ENCODE peak calls at places on chromosomes 6 and 20, in ten cellular contexts. N, A, L, W, O, D, C, F, B and X are unnamed samples. For H3K4me1, the result is how much of the 10 kb centered on the place peaks cover.

GRCh38 chr6:19032486-19033295 is 645.5 kb downstream of the RNF144B start:
- DNase-seq in N (no peak), O (no peak), A (no peak), W (no peak), B (no peak), F (peak), D (no peak), C (no peak), L (no peak), X (no peak)

GRCh38 chr6:129342243-129342642 is 367.7 kb downstream of the ARHGAP18 start:
- DNase-seq in F (no peak), W (no peak), C (no peak), N (no peak), O (no peak), B (peak), D (no peak), A (no peak), L (no peak), X (no peak)

GRCh38 chr6:70884074-70884983 is 72.5 kb downstream of the B3GAT2 start:
- DNase-seq in C (peak), F (peak), W (peak), N (peak), L (peak), A (peak), B (peak), O (peak), D (peak), X (peak)

GRCh38 chr6:133512410-133513016 is 271.4 kb downstream of the EYA4 start:
- DNase-seq in A (peak), O (peak), L (no peak), N (peak), W (peak), B (peak), D (peak), F (peak), C (peak), X (peak)

GRCh38 chr20:11266571-11266970 is 592.8 kb upstream of the JAG1 start:
- DNase-seq in D (no peak), C (no peak), L (no peak), F (no peak), B (no peak), N (no peak), A (no peak), W (no peak), O (no peak), X (no peak)

GRCh38 chr6:132007474-132008190 is 56.5 kb upstream of the CCN2 start:
- DNase-seq in W (no peak), N (no peak), A (no peak), C (no peak), O (no peak), B (peak), L (no peak), D (no peak), F (no peak), X (no peak)

GRCh38 chr6:145875496-145876244 is 61.1 kb upstream of the FBXO30 start:
- DNase-seq in C (no peak), L (no peak), N (no peak), D (no peak), B (peak), F (no peak), W (no peak), O (no peak), A (no peak), X (no peak)

GRCh38 chr6:34148864-34149810 is 3.2 kb upstream of the GRM4 start:
- DNase-seq in W (no peak), D (no peak), O (no peak), B (no peak), N (no peak), A (no peak), C (no peak), F (no peak), L (no peak), X (no peak)

GRCh38 chr6:162271922-162272321 is 455.6 kb downstream of the PRKN start:
- DNase-seq in C (no peak), W (no peak), B (no peak), O (no peak), A (peak), D (no peak), L (no peak), F (no peak), N (no peak), X (no peak)

GRCh38 chr6:39050453-39051112 is 2.0 kb downstream of the GLP1R start:
- DNase-seq in D (no peak), F (no peak), A (no peak), W (no peak), O (no peak), N (no peak), C (no peak), L (no peak), B (no peak), X (no peak)

GRCh38 chr6:138160329-138161117 is 1.2 kb upstream of the ARFGEF3 start:
- DNase-seq in C (no peak), D (no peak), W (no peak), F (no peak), B (no peak), N (no peak), L (no peak), A (no peak), O (no peak), X (no peak)

GRCh38 chr6:138161434-138162103 is at the start of gene ARFGEF3:
- DNase-seq in B (peak), W (peak), L (peak), N (peak), C (peak), F (peak), O (peak), A (peak), D (peak), X (no peak)

GRCh38 chr6:138161118-138161433 is 663 bp upstream of the ARFGEF3 start:
- DNase-seq in N (no peak), L (no peak), W (no peak), O (no peak), B (no peak), D (no peak), C (no peak), F (no peak), A (peak), X (no peak)

GRCh38 chr6:138162947-138163569 is 1.3 kb downstream of the ARFGEF3 start:
- DNase-seq in N (no peak), F (no peak), D (no peak), W (no peak), L (no peak), O (no peak), A (peak), B (no peak), C (no peak), X (no peak)

DNA sequence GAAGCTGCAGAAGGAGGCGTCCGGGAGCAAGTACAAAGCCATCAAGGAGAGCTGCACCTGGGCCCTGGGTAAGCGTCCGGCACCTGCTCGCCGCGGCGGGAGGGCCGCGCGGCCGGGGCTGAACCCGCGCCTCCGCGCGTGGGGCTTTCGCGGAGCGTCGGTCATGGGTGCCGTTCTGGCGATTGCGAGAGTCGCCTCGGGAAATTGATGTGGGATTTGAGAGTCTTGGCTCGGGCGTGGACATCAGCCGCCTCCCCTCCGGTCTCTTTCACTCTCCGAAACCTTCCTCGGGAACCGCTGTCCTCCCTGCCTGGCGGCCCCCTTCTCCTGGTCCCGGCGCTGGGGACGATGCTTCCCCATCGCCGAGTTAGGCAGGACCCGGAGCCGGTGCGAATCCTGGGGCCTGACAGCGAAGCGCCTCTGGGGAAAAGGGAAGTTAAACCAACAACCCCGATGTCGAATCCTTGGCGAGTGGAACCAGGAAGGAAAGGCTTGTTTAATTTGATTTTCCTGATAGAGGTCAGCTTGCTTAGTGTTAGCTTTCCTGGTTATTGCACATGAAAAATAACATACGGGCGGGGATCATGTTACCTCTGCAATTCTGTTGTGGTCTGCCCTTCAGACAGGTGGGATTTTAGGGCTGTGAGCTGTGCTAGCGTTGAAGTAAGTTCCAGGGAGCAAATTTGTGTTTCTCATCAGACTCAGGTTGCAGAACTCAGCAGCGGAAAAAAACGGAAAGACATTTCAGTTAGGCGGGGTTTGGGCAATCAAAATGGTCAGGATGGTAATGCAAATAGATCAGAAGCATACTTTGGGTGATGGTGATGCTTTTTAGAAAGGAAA is 586 bp downstream of the ARFGEF3 start:
- DNase-seq in W (peak), B (peak), F (peak), O (no peak), C (no peak), L (no peak), A (peak), D (peak), N (peak), X (no peak)
- H3K4me3 ChIP-seq in W (peak), B (peak), F (peak), O (peak), C (peak), L (peak), A (peak), D (peak), N (peak), X (peak)

DNA sequence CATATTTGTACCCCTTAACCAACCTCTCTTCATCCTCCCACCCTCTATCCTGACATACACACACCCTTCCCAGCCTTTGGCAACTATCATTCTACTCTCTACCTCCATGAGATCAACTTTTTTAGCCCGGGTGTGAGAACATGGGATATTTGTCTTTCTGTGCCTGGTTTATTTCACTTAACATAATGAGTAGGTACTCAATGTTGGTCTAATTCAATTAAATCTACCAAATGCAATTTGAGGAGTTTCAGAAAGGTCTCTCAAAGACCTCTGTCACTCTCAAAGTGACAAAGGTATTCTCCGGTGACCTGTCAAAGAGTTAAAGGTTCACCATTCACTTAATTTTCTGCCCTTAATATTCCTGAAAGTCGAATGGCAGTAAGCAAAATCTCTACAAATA is 87.7 kb downstream of the ME1 start:
- DNase-seq in B (no peak), W (no peak), L (no peak), O (no peak), C (no peak), A (no peak), D (no peak), F (no peak), N (no peak), X (no peak)
- H3K4me1 ChIP-seq in B (under half), W (under half), L (under half), O (under half), C (under half), A (under half), D (under half), F (under half), N (under half), X (under half)

GRCh38 chr20:3304456-3304855 is 65.5 kb upstream of the SLC4A11 start:
- DNase-seq in O (no peak), B (no peak), L (no peak), A (no peak), W (no peak), N (no peak), C (no peak), F (no peak), D (no peak), X (no peak)

GRCh38 chr20:3307695-3308094 is 68.7 kb upstream of the SLC4A11 start:
- DNase-seq in A (no peak), D (no peak), B (peak), L (no peak), O (no peak), F (no peak), N (no peak), W (no peak), C (no peak), X (no peak)

GRCh38 chr20:3311623-3312022 is 72.6 kb upstream of the SLC4A11 start:
- DNase-seq in A (no peak), F (no peak), C (no peak), N (peak), D (no peak), O (no peak), L (no peak), W (no peak), B (no peak), X (no peak)

GRCh38 chr20:3309226-3309625 is 70.2 kb upstream of the SLC4A11 start:
- DNase-seq in A (no peak), B (peak), L (no peak), O (no peak), D (no peak), C (no peak), F (no peak), W (no peak), N (no peak), X (no peak)

GRCh38 chr20:3307078-3307477 is 68.1 kb upstream of the SLC4A11 start:
- DNase-seq in N (no peak), A (no peak), L (no peak), F (no peak), B (no peak), D (no peak), C (peak), O (no peak), W (no peak), X (no peak)
- H3K4me3 ChIP-seq in N (no peak), A (no peak), L (no peak), F (no peak), B (no peak), D (no peak), C (peak), O (no peak), W (no peak), X (no peak)

DNA sequence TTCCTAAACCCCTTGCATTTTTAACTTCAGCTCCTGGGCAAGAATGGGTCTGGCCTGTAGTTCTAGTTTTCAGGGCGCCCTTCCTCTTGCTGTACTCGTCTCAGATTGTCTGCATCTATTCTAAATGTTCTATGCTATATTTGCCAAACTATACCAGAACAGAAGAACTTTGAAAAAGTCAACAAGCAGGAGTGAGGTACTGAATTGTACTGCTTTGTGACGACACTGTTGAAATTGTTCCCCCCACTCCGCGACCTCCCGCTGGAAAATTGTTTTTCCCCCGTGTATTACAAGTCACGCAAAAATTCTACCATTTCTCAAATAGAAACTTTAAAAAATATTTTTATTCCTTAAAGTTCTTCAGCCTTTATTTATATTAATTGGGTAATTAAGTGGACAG is 73.9 kb downstream of the CBFA2T2 start:
- DNase-seq in N (no peak), C (no peak), B (no peak), L (no peak), O (no peak), D (no peak), A (no peak), W (no peak), F (no peak), X (no peak)
- H3K4me1 ChIP-seq in N (half or more), C (under half), B (under half), L (under half), O (under half), D (under half), A (under half), W (under half), F (under half), X (under half)

DNA sequence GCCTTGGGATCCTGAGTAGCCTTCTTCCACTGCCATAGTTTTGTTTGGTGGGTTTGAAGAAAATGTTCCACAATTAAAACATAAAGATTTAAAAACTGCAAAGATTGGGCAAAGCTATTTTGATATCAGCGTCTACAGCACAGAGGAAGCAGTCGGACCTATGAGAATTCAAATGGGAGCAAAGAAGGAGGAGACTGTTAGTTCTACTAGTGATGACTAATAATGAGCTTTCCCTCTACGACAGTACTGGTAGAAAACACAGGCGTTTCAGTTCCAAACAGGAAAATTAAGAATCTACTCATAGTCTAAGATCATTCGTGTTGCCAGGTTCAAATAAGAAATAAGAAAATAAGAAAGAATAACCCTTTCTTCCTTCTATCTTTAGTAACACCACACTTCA is 121.2 kb downstream of the INSM1 start:
- DNase-seq in O (no peak), B (no peak), F (no peak), N (no peak), A (no peak), L (no peak), D (no peak), C (no peak), W (no peak), X (no peak)
- H3K4me3 ChIP-seq in O (no peak), B (no peak), F (no peak), N (no peak), A (no peak), L (no peak), D (no peak), C (no peak), W (no peak), X (no peak)

DNA sequence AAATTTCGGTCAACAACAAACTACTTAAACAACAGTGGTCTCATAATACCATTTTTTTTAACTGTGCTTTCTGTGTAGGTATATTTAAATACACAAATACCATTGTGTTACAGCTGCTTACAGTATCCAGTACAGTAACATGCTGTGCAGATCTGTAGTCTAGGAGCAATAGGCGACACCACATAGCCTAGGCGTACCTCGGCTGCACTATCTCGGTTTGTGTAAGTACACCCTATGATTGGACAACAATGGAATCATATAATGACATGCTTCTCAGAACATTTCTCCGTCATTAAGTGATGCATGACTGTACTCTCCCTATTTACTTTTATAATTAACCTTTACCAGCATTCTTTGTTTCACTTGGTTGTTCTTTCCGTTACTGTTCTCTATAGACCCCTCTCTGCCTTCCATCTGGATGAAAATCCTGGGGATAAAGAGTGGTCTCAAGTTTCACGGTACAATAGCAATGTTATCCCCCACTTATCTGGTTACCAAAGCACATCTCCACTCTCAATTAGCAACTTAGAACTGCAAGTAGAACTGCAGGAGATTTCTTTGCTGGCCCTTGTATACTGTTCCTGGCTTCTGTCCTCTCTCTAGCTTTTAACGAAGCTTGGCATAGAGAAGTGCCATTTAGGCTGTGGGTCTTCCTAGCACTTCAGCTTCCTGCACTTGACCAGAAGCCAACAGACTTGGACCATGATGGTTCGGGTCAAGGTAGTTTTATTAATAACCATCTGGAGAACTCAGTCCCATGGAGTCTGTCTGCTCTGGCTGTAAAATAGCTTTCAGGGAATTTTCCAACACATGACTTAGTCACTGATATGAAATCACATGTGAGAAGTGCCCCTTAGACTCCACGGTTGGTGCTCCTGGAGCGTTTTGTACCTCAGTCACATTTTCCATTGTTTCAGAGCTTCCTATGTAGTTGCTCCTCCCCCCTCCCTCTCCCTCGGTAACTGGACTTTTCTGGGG is 80.4 kb upstream of the POPDC3 start:
- DNase-seq in F (no peak), L (no peak), C (no peak), B (no peak), O (no peak), N (no peak), D (no peak), W (no peak), A (no peak), X (no peak)
- H3K4me1 ChIP-seq in F (under half), L (under half), C (under half), B (under half), O (under half), N (under half), D (under half), W (under half), A (under half), X (under half)

DNA sequence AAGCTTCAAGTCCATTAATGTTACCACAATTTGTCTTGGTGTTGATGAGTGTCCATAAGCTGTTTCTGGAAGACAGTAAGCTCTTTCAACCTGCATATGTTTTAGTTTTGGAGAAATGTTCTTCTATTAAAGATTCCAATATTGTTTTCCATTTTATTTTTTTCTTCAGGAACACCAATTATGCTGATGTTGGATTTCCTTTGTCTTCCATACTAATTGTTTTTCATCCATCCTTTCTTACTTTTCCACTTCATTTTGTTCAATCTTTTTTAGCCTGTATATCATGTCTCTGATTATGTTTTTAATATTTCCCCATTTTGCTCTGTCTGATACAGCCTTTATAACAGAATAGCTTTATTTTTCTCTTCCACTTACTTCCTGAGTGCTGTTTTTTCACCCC is 21.9 kb downstream of the SLC13A3 start:
- DNase-seq in D (no peak), C (no peak), N (no peak), A (no peak), O (no peak), W (no peak), L (no peak), F (no peak), B (no peak), X (no peak)
- H3K4me3 ChIP-seq in D (no peak), C (no peak), N (no peak), A (no peak), O (no peak), W (no peak), L (no peak), F (no peak), B (no peak), X (no peak)